ENCODE peak calls at places on chromosomes 5 and 9, in four cellular contexts. K, E, P and S are unnamed samples.

GRCh38 chr5:132480546-132481242 is 9.9 kb downstream of the IRF1 start:
- DNase-seq in P (no peak), K (no peak), E (peak), S (no peak)

GRCh38 chr5:14752497-14753071 is 88.1 kb downstream of the OTULIN start:
- DNase-seq in P (no peak), E (no peak), K (no peak), S (no peak)

GRCh38 chr5:6598351-6598900 is 34.4 kb downstream of the NSUN2 start:
- DNase-seq in E (no peak), K (peak), P (no peak), S (no peak)

GRCh38 chr9:108142504-108143201 is 653.1 kb upstream of the KLF4 start:
- DNase-seq in E (peak), K (peak), P (peak), S (peak)

GRCh38 chr5:166165600-166165999 is 2125.8 kb upstream of the WWC1 start:
- DNase-seq in E (peak), K (no peak), P (peak), S (peak)

GRCh38 chr9:104808030-104808614 is 44.2 kb downstream of the NIPSNAP3B start:
- DNase-seq in P (no peak), E (no peak), K (peak), S (no peak)

GRCh38 chr9:17470449-17470848 is 108.4 kb upstream of the SH3GL2 start:
- DNase-seq in K (no peak), E (no peak), P (no peak), S (peak)

GRCh38 chr5:15020731-15021130 is 149.2 kb upstream of the ANKH start:
- DNase-seq in K (no peak), E (peak), P (no peak), S (no peak)

GRCh38 chr9:90309809-90310522 is 332.7 kb downstream of the DIRAS2 start:
- DNase-seq in K (no peak), E (no peak), P (no peak), S (no peak)

GRCh38 chr5:108521841-108522506 is 140.1 kb upstream of the FBXL17 start:
- DNase-seq in P (peak), K (peak), E (peak), S (peak)

GRCh38 chr5:99169309-99169708 is 240.5 kb upstream of the CHD1 start:
- DNase-seq in K (no peak), E (peak), P (peak), S (no peak)

GRCh38 chr5:73947876-73948275 is 321.9 kb downstream of the ARHGEF28 start:
- DNase-seq in E (no peak), P (no peak), K (no peak), S (no peak)

GRCh38 chr5:55934117-55934613 is 60.6 kb downstream of the IL6ST start:
- DNase-seq in E (no peak), P (no peak), K (no peak), S (peak)

GRCh38 chr5:161846731-161847130 is 1.2 kb upstream of the GABRA1 start:
- DNase-seq in K (no peak), P (peak), E (no peak), S (no peak)

GRCh38 chr5:95771109-95771708 is 40.1 kb downstream of the RHOBTB3 start:
- DNase-seq in K (no peak), P (no peak), E (no peak), S (no peak)

GRCh38 chr5:148808864-148809642 is 17.4 kb upstream of the ADRB2 start:
- DNase-seq in E (no peak), P (no peak), K (no peak), S (no peak)

GRCh38 chr9:16255217-16255616 is 615.3 kb downstream of the BNC2 start:
- DNase-seq in E (no peak), P (no peak), K (no peak), S (no peak)

GRCh38 chr5:58666141-58666540 is 83.3 kb downstream of the RAB3C start:
- DNase-seq in P (no peak), E (no peak), K (no peak), S (no peak)

GRCh38 chr5:156824800-156825199 is 25.3 kb upstream of the PPP1R2B start:
- DNase-seq in P (peak), E (peak), K (peak), S (peak)

GRCh38 chr5:180802325-180803180 is at the start of gene MGAT1:
- DNase-seq in E (peak), K (peak), P (peak), S (peak)

GRCh38 chr5:170250810-170251317 is 18.1 kb downstream of the C5orf58 start:
- DNase-seq in P (no peak), E (no peak), K (no peak), S (no peak)

GRCh38 chr5:170249360-170249759 is 16.6 kb downstream of the C5orf58 start:
- DNase-seq in P (no peak), K (no peak), E (no peak), S (no peak)

GRCh38 chr5:170248172-170248571 is 15.4 kb downstream of the C5orf58 start:
- DNase-seq in P (no peak), E (peak), K (no peak), S (no peak)

GRCh38 chr5:170247363-170247762 is 14.6 kb downstream of the C5orf58 start:
- DNase-seq in P (no peak), E (no peak), K (no peak), S (no peak)

DNA sequence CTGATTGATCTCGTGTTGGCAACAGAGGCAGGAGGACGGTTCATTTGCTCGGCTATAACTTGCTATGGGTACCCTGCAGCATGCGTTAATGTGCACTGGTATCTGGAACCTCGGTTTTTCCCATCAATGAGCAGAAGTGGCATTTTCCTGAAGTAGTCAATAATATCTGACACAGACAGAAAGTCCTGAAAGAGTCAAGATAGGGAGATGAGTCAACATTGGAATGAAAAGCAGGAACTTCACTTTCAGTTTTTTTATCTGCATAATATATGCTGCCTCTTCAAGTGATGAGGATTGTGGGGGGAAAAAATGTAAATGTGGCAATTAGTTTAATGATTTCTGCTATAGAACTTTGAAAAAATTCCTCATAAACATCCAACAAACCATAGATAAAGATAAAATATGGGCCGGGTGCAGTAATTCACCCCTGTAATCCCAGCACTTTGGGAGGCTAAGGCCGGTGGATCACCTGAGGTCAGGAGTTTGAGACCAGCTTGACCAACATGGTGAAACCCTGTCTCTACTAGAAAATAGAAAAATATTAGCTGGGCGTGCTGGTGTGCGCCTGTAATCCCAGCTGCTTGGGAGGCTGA is 15.9 kb downstream of the C5orf58 start:
- DNase-seq in E (peak), P (no peak), K (no peak), S (no peak)
- H3K4me3 ChIP-seq in E (no peak), P (no peak), K (no peak), S (no peak)

GRCh38 chr9:113369583-113370140 is 7.1 kb downstream of the HDHD3 start:
- DNase-seq in E (no peak), P (no peak), K (no peak), S (no peak)
- H4K91ac ChIP-seq in E (no peak), P (no peak), K (no peak), S (no peak)

GRCh38 chr5:76458492-76458863 is 55.4 kb downstream of the IQGAP2 start:
- DNase-seq in P (no peak), K (no peak), E (no peak), S (no peak)
- H3K27ac ChIP-seq in P (no peak), K (no peak), E (no peak), S (no peak)

GRCh38 chr5:172823840-172824362 is 10.2 kb upstream of the ERGIC1 start:
- DNase-seq in K (no peak), E (no peak), P (no peak), S (no peak)
- H3K4me3 ChIP-seq in K (no peak), E (no peak), P (no peak), S (no peak)

DNA sequence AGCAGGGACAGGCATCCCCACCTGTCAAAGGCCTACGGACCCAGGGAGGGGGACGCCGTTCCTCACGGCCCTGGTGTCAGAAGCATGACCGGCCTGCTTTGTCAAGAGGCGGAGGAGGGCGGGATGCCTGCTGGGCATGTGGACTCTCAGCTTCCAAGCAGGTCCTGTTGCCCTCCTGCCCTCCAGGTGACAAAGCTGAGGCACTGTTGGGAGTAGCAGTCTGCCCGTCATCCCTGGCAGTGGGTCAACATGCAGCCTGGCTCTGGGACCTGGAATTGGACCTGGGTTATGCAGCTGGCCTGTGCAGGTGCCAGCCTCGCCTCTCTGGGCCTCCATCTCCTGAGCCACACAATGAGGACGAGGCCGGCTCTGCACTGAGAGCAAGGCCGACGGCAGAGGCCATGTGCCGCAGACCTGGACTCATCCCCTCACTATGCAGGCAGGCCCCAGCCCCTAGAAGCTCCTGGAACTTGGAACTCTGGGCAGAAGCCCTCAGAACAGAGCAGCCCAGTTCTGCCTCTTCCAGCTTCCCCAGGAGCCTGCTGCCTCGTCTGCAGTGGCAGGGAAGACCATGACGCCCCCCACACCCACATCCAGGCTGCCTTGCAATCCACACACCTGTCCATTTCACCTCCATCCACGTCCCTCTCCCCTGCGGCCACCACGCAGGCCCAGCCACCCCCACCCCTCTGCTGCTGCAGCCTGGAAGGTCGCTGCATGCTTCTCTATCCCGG is 20.8 kb upstream of the FCN1 start:
- DNase-seq in P (no peak), K (no peak), E (no peak), S (no peak)
- H4K91ac ChIP-seq in P (no peak), K (no peak), E (no peak), S (no peak)

DNA sequence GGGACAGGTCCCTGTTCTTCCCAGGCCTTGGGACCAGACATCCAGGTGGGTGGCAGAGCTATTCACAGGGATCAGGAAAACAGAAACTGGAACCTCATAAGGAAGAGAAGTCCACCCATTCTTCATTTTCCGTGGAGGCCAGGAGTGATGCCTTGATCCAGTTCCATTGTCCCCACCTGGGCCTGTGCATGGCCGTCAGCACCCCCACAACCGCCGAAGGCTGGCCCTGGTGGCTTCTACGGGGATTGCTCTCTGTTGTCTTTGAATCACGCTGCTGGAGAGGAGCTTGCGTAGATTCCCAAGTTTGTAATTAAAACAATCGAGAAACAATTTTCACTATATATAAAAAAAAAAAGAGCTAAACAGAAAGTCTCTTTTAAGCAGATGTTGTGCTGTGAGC is 134.4 kb downstream of the MVB12B start:
- DNase-seq in P (no peak), K (no peak), E (no peak), S (no peak)
- H3K27ac ChIP-seq in P (no peak), K (no peak), E (no peak), S (no peak)